ENCODE peak calls at places on chromosome 21, in five cellular contexts. S is CD4-positive, alpha-beta T cell; Z is brain microvascular endothelial cell; M is transverse colon; K is progenitor cell of endocrine pancreas. J is an unnamed sample.

GRCh38 chr21:34335316-34335715 is 28.5 kb upstream of the KCNE2 start:
- DNase-seq in S (no peak), Z (no peak), M (no peak), K (no peak), J (no peak)

GRCh38 chr21:32412162-32412997 is at the start of gene EVA1C:
- DNase-seq in S (peak; percentile 68), Z (no peak), M (peak; percentile 82), K (peak; percentile 16), J (no peak)

GRCh38 chr21:34630536-34631143 is 15.7 kb upstream of the RCAN1 start:
- DNase-seq in S (no peak), Z (peak; percentile 32), M (no peak), K (no peak), J (peak; percentile 19)

GRCh38 chr21:38244885-38245869 is 11.6 kb upstream of the KCNJ15 start:
- DNase-seq in S (peak; percentile 59), Z (peak; percentile 99), M (no peak), K (no peak), J (no peak)

GRCh38 chr21:37208056-37208705 is 59.0 kb downstream of the VPS26C start:
- DNase-seq in S (no peak), Z (no peak), M (peak; percentile 51), K (no peak), J (no peak)

GRCh38 chr21:14957836-14958235 is 107.0 kb downstream of the NRIP1 start:
- DNase-seq in S (no peak), Z (no peak), M (no peak), K (no peak), J (no peak)

GRCh38 chr21:39863111-39863510 is 4.1 kb upstream of the PCP4 start:
- DNase-seq in S (no peak), Z (no peak), M (peak; percentile 13), K (no peak), J (no peak)

GRCh38 chr21:37578471-37579126 is 212.0 kb downstream of the DYRK1A start:
- DNase-seq in S (no peak), Z (no peak), M (no peak), K (no peak), J (no peak)

GRCh38 chr21:17463441-17463840 is 49.4 kb upstream of the CXADR start:
- DNase-seq in S (no peak), Z (peak; percentile 95), M (no peak), K (no peak), J (no peak)

GRCh38 chr21:42652527-42653491 is 612 bp upstream of the PDE9A start:
- DNase-seq in S (no peak), Z (no peak), M (peak; percentile 56), K (peak; percentile 74), J (peak; percentile 67)
- TF ChIP-seq CTCF in S (no peak), Z (peak; percentile 59), M (peak; percentile 58), K (peak; percentile 73), J (peak; percentile 63)

GRCh38 chr21:30408782-30409494 is 13.1 kb downstream of the KRTAP13-1 start:
- DNase-seq in S (no peak), Z (peak; percentile 47), M (peak; percentile 54), K (peak; percentile 48), J (peak; percentile 46)
- TF ChIP-seq CTCF in S (no peak), Z (peak; percentile 70), M (peak; percentile 50), K (peak; percentile 70), J (peak; percentile 70)

DNA sequence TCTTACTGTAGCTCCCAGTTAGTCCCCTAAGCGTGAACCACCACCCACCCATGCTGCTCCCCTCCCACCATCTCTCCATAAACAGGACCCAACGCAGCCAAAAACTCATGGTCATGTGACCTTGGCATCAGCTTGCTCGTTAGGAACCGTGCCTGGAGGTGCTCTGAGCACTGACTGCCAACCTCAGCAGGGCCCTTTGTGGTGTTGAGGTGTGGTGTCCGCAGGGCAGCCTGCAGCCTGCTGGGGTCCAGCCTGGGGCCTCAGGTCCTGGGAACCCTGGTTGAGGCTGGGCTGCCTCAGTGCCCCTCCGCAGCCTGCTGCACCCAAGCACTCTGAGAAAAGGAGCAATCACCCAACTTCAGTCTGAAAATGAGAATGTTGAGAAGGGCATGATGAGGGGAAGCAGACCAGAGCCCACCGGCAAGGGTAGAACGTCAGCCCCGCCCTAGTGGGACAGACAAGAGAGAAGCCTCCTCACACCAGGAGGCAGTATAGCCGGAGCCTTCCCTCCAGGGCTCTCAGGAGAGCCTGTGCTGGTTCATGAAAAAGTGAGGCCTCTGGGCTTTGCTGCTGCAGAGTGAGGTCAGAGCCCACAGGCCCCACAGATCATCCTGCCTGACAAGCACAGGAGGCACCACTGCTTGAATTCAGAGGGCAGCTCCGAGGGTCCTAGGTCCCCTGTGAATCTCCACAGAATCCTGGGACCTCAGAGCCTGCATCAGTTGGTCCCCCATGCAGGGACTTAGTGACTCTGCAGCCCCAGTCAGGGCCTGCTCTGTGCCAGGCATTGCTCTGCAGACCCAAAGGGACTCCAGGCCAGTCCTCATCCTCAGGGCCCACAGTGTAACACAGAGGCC is 4.9 kb upstream of the COL6A2 start:
- DNase-seq in S (no peak), Z (no peak), M (no peak), K (no peak), J (no peak)
- TF ChIP-seq CTCF in S (no peak), Z (peak; percentile 30), M (no peak), K (no peak), J (no peak)

DNA sequence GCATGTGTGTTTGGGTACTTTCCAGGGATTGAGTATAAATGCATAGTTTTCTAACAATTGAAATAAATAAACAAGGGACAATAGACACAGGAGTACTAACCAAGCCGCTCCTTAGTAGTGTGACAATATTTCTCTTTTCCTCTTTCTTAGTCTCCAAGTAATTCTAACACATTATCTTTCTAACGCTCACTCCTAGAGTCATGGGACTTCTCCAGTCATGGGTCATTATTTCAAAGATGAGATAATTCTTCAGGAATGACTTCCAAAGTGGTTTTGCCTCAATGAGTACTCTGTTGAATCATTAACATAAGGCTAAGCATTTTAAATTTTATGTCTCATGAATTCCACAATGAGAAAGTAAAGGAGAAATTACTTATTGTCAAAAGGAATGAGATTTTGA is 605.8 kb upstream of the ADAMTS5 start:
- DNase-seq in S (no peak), Z (peak; percentile 55), M (no peak), K (no peak), J (no peak)
- TF ChIP-seq CTCF in S (no peak), Z (no peak), M (no peak), K (no peak), J (no peak)

GRCh38 chr21:46459024-46459355 is 299 bp downstream of the DIP2A start:
- DNase-seq in S (no peak), Z (no peak), M (no peak), K (no peak), J (no peak)
- TF ChIP-seq CTCF in S (no peak), Z (no peak), M (peak; percentile 11), K (no peak), J (no peak)

DNA sequence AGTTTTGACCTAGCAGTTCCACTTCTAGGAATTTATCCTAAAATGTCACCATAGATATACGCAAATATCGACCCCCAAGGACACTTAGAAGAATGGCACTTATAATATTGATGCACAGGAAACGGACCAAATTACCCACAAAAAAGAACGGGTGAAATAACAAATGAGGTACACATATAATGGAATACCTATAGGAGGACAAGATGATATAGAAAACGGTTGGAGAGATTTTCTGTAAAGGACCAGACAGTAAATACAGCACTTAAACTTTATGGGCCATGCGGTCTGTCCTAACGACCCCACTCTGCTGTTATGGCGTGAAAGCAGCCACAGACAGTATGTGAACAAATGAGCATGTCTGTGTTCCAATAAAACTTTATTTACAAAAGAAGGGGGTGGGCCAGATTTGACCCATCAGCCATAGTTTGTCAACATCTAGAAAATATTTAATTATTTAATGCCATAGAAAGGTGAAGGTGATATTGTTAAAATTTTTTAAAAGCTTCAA is 2.4 kb downstream of the TMPRSS3 start:
- DNase-seq in S (no peak), Z (no peak), M (no peak), K (no peak), J (no peak)
- TF ChIP-seq CTCF in S (no peak), Z (no peak), M (no peak), K (no peak), J (no peak)

GRCh38 chr21:31198575-31198974 is 145.5 kb downstream of the TIAM1 start:
- DNase-seq in S (no peak), Z (peak; percentile 25), M (no peak), K (no peak), J (no peak)
- TF ChIP-seq CTCF in S (peak; percentile 73), Z (peak; percentile 37), M (peak; percentile 56), K (peak; percentile 79), J (peak; percentile 89)

DNA sequence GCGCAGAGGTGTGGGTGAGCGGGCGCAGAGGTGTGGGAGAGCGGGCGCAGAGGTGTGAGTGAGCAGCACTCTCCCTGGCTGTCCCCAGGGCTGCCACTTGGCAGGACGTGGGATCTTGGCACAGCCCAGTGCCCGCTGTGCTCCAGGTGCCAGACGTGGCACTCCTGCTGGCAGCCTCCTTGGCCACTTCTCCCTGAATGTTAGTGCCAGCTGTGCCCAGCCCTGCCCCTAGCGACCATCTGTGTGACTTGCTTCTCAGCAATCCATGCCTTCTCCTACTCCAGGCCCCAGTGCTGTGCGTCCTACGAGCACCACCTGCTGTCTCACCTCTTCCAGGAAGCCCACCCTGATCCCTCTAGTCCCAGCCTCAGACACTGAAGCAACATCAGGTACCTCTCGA is 30.5 kb downstream of the KRTAP10-1 start:
- DNase-seq in S (no peak), Z (no peak), M (peak; percentile 74), K (no peak), J (no peak)
- TF ChIP-seq CTCF in S (no peak), Z (no peak), M (peak; percentile 52), K (no peak), J (no peak)

DNA sequence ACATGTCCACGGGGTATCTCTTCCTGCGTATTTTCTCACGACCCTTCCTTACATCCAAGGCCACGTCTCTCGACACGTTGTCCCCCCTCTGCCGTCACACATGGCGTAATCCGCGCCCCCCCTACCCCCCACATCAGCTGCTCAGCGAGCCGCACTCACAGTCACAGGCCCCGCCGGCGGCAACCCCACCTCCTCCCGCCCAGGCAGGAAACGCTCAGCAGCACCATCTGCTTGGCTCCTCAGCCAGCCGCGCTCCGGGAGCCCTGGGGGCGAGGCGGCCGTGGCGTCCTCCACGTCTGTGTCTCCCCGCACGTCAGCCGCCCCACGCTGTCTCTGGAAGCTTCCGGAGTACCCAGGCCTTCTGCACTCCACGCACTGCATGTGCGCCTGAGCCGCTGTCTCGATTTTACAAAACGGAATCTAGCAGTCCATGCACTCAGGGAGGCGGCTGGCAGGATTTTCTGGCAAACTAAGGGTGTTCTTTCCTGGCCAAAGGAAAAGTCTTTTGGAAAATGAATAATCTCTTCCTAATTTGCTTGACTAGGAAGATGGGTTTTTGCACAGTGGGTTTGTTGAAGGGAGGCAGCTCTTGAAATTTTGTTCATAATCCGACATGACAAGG is 64.5 kb downstream of the SIK1 start:
- DNase-seq in S (peak; percentile 83), Z (peak; percentile 76), M (peak; percentile 77), K (no peak), J (peak; percentile 26)
- TF ChIP-seq CTCF in S (no peak), Z (no peak), M (no peak), K (no peak), J (no peak)

J was measured in neural crest cell.